ENCODE peak calls at places on chromosomes 12 and 14, in four cellular contexts. V is psoas muscle, I is B cell, M is GM12865. B is an unnamed sample.

GRCh38 chr12:66196806-66197205 is 7.8 kb downstream of the IRAK3 start:
- DNase-seq in V (no peak), I (peak), M (peak), B (peak)

GRCh38 chr12:51771008-51771407 is 77.5 kb downstream of the FIGNL2 start:
- DNase-seq in V (no peak), I (no peak), M (no peak), B (no peak)

GRCh38 chr14:74653386-74654138 is 41.5 kb upstream of the LTBP2 start:
- DNase-seq in V (no peak), I (no peak), M (no peak), B (no peak)

GRCh38 chr14:65993103-65993502 is 493.1 kb upstream of the CCDC196 start:
- DNase-seq in V (no peak), I (no peak), M (no peak), B (no peak)

GRCh38 chr14:54567634-54568561 is 970 bp downstream of the SAMD4A start:
- DNase-seq in V (peak), I (peak), M (peak), B (peak)

GRCh38 chr14:55850803-55851202 is 267.4 kb upstream of the PELI2 start:
- DNase-seq in V (no peak), I (no peak), M (no peak), B (no peak)

GRCh38 chr12:52390739-52391617 is 5.5 kb upstream of the KRT84 start:
- DNase-seq in V (no peak), I (no peak), M (peak), B (no peak)

GRCh38 chr14:52776816-52777215 is 14.6 kb downstream of the GNPNAT1 start:
- DNase-seq in V (no peak), I (no peak), M (no peak), B (no peak)

GRCh38 chr12:51972849-51973273 is 21.4 kb downstream of the ACVR1B start:
- DNase-seq in V (no peak), I (no peak), M (no peak), B (no peak)

GRCh38 chr14:69299286-69300035 is 39.5 kb downstream of the GALNT16 start:
- DNase-seq in V (no peak), I (no peak), M (peak), B (no peak)
- TF ChIP-seq CTCF in V (no peak), I (no peak), M (peak), B (no peak)

GRCh38 chr14:22613091-22613695 is 15.1 kb downstream of the ABHD4 start:
- DNase-seq in V (no peak), I (no peak), M (no peak), B (no peak)
- TF ChIP-seq CTCF in V (no peak), I (no peak), M (no peak), B (no peak)

GRCh38 chr12:94148841-94149780 is 734 bp downstream of the PLXNC1 start:
- DNase-seq in V (peak), I (peak), M (peak), B (peak)
- TF ChIP-seq CTCF in V (peak), I (peak), M (peak), B (peak)

DNA sequence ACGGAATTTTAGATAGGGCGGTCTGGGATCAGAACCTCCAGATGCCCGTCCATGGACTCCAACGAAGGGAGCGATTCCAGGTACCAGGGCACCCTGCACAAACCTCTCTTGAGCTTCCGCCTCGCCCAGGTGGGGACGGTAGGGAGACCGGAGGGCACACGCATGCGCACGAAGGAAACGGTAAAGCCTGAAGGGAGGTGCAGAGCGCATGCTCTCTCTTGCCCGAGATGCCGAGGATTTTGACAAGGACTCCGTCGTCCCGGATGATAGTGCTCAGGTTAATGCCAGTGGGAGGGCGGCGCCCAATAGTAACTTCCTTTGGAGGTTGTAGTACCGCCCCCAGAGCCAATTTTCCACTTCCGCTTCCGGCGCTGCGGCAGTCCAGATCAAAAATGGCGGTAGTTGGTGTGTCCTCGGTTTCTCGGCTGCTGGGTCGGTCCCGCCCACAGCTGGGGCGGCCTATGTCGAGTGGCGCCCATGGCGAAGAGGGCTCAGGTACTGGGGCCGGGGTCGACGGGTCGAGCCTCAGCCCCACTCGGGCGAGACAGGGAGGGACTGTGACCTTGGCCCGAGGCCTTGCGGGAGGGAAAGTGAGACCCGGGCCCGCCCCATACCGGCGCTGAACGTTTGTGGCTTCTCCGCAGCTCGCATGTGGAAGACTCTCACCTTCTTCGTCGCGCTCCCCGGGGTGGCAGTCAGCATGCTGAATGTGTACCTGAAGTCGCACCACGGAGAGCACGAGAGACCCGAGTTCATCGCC is at the start of gene COX6A1:
- DNase-seq in V (peak), I (peak), M (peak), B (peak)
- TF ChIP-seq CTCF in V (no peak), I (peak), M (no peak), B (no peak)

DNA sequence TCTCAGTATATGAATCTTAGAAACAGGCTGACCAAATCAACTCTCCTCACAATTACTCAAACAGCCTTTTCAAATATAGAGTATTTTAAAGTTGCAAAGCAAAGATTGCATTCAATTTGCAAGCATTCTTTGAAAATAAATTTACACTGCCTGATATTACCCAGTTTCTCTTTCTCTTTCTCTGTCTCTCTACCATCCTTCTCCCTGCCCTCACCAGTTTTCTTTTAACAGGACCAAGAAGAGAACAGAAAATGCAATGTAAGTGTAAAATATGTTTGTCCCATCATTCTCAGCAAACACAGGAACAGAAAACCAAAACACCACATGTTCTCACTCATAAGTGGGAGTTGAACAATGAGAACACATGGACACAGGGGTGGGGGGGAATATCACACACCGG is 520.3 kb upstream of the USP15 start:
- DNase-seq in V (no peak), I (no peak), M (no peak), B (no peak)
- TF ChIP-seq CTCF in V (no peak), I (no peak), M (no peak), B (no peak)

GRCh38 chr12:7108042-7108927 is 729 bp downstream of the C1RL start:
- DNase-seq in V (peak), I (peak), M (peak), B (peak)
- TF ChIP-seq CTCF in V (no peak), I (no peak), M (no peak), B (no peak)

DNA sequence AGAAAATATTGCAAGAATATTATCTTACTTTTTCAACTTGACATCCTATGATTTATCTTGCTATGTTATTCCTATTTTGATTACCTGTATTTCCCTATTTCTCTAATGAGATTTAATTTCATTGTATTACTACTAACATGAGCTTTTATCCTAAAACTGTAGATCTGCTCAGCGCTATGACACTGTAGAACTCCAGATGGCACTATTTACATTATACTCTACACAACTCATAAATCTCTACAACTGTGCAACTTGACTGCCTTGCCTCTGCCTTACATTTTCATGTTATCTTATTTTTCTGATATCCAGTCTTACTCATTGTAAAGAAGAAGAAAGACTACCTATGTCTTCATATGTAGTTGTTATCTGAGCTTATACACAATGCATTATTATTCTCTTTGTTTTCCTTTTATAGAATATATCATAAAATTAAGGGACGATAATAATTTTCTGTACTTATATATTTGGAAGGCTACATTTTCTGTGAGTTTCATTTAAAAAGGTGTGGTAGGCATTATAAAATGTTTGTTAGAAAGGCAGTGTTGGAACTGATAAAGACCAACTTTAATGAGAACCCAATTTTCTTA is 24.1 kb downstream of the NUP37 start:
- DNase-seq in V (no peak), I (no peak), M (peak), B (peak)
- TF ChIP-seq CTCF in V (peak), I (peak), M (peak), B (peak)

DNA sequence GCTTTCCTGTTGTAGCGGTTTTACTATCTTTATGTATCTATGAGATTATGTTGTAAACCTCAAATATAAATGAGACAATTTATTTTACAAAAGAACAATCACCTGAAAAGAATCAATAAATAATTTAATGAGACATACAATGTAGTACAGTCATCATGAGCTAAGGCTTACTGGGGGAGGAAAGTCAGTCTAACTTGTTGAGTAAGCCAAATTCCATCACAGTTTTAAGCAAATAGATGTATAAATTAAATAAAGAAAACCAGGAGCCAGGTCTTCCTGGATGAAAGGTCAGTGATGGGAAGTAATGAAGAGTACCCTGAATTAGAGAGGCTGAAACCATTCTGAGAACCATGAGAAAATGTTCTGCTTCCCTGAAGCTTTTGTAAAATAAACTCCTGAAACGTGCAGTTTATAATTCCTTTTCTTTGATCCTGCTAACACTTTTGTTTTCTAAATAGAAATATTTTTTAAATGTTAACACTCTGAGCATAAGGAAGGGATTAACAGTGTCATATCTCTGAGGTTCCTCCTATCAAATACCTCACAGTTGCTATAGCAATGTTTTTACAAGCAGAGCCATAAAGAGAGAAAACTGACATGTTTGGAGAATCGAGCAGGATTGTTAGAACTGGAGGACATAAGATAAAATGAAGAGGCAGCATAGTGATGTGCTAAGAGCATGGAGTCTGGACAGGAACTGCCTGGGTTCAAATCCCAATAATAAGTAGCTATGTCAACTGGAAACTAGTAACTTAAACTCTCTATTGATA is 444.9 kb upstream of the FOXG1 start:
- DNase-seq in V (no peak), I (no peak), M (no peak), B (no peak)
- TF ChIP-seq CTCF in V (no peak), I (no peak), M (no peak), B (no peak)

GRCh38 chr14:90756755-90757345 is 59.4 kb downstream of the TTC7B start:
- DNase-seq in V (peak), I (no peak), M (no peak), B (no peak)
- TF ChIP-seq CTCF in V (peak), I (no peak), M (no peak), B (no peak)